ENCODE peak calls at places on chromosomes 7 and 10, in nine cellular contexts. H is fibroblast of lung, X is body of pancreas, O is GM23248, F is pancreas, R is neuronal stem cell, B is upper lobe of right lung, W is spleen, I is SK-N-SH. U is an unnamed sample.
A peak's percentile ranks its signal among the peaks of the same experiment; 100 is the strongest.

GRCh38 chr7:40623863-40624262 is 489.1 kb downstream of the SUGCT start:
- DNase-seq in I (no peak), R (no peak), B (no peak), F (no peak), O (no peak), H (no peak), X (no peak), W (no peak), U (no peak)

GRCh38 chr7:47577351-47577919 is 4.5 kb downstream of the TNS3 start:
- DNase-seq in W (peak; percentile 84), O (no peak), H (peak; percentile 62), R (no peak), B (no peak), X (no peak), F (no peak), I (no peak), U (no peak)

GRCh38 chr10:33422779-33423520 is 88.5 kb upstream of the NRP1 start:
- DNase-seq in W (no peak), R (no peak), F (peak; percentile 87), O (peak; percentile 34), H (peak; percentile 29), X (peak; percentile 93), B (no peak), I (no peak), U (peak; percentile 47)

GRCh38 chr10:78717200-78717599 is 351.6 kb upstream of the ZMIZ1 start:
- DNase-seq in I (no peak), H (peak; percentile 37), F (no peak), B (no peak), W (no peak), R (no peak), O (peak; percentile 90), X (peak; percentile 16), U (no peak)

GRCh38 chr10:114261116-114261515 is 22.1 kb downstream of the VWA2 start:
- DNase-seq in F (no peak), O (peak; percentile 45), B (no peak), W (no peak), X (no peak), R (no peak), I (no peak), H (peak; percentile 18), U (no peak)

GRCh38 chr10:116084166-116084565 is 188.8 kb downstream of the GFRA1 start:
- DNase-seq in X (no peak), R (no peak), H (no peak), B (no peak), W (no peak), F (no peak), I (no peak), O (peak; percentile 17), U (no peak)

GRCh38 chr10:62582804-62583208 is 208.6 kb downstream of the ZNF365 start:
- DNase-seq in I (no peak), R (no peak), F (peak; percentile 11), B (peak; percentile 64), X (peak; percentile 45), W (no peak), H (peak; percentile 93), O (peak; percentile 97), U (no peak)

GRCh38 chr7:135291809-135292253 is 58.2 kb downstream of the STRA8 start:
- DNase-seq in H (peak; percentile 7), I (no peak), F (no peak), W (no peak), X (no peak), R (no peak), B (no peak), O (peak; percentile 83), U (no peak)

GRCh38 chr7:132575987-132576722 is at the start of gene PLXNA4:
- DNase-seq in R (no peak), F (no peak), W (no peak), I (peak; percentile 73), H (peak; percentile 17), X (no peak), O (peak; percentile 29), B (no peak), U (no peak)

GRCh38 chr7:102115931-102116330 is 170.7 kb upstream of the SH2B2 start:
- DNase-seq in X (no peak), R (no peak), B (peak; percentile 53), H (no peak), W (peak; percentile 34), O (no peak), I (no peak), F (no peak), U (no peak)

GRCh38 chr7:38374507-38374906 is 101.1 kb upstream of the TARP start:
- DNase-seq in B (no peak), F (no peak), X (peak; percentile 40), O (peak; percentile 60), W (no peak), I (peak; percentile 59), R (no peak), H (peak; percentile 46), U (no peak)

DNA sequence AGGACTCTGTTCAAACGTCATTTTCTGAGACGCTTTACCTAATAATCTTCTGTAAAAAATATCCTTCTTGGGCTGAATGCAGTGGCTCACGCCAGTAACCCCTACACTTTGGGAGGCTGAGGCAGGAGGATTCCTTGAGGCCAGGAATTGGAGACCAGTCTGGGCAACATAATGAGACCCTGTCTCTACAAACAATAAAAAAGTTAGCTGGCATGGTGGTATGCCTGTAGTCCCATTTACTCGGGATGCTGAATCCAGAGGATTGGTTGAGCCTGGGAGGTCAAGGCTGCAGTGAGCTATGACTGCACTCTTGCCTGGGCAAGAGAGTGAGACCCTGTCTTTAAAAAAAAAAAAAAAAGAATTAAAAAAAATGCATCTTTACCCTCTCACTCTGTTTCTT is 5.1 kb downstream of the STAM start:
- DNase-seq in I (no peak), F (no peak), R (no peak), O (no peak), H (no peak), X (no peak), W (no peak), B (no peak), U (no peak)
- H3K4me1 ChIP-seq in I (peaks cover 27% of the 10 kb centered on the region), F (peaks cover 8% of the 10 kb centered on the region), R (peaks cover 9% of the 10 kb centered on the region), O (peaks cover 59% of the 10 kb centered on the region), H (peaks cover 3% of the 10 kb centered on the region), X (peaks cover 32% of the 10 kb centered on the region), W (peaks cover 44% of the 10 kb centered on the region), B (peaks cover 39% of the 10 kb centered on the region), U (peaks cover 5% of the 10 kb centered on the region)

GRCh38 chr10:121576139-121576538 is 22.1 kb downstream of the FGFR2 start:
- DNase-seq in H (no peak), F (no peak), R (no peak), X (no peak), W (no peak), B (no peak), I (no peak), O (no peak), U (no peak)

GRCh38 chr10:121570316-121570715 is 27.9 kb downstream of the FGFR2 start:
- DNase-seq in H (no peak), X (no peak), F (no peak), W (no peak), O (no peak), R (no peak), I (no peak), B (no peak), U (no peak)

GRCh38 chr10:121572857-121573540 is 25.2 kb downstream of the FGFR2 start:
- DNase-seq in X (no peak), F (no peak), I (no peak), R (no peak), B (no peak), O (no peak), H (no peak), W (no peak), U (peak; percentile 33)

GRCh38 chr10:121574519-121575170 is 23.6 kb downstream of the FGFR2 start:
- DNase-seq in B (no peak), I (no peak), F (no peak), W (no peak), O (no peak), X (no peak), H (no peak), R (no peak), U (no peak)

DNA sequence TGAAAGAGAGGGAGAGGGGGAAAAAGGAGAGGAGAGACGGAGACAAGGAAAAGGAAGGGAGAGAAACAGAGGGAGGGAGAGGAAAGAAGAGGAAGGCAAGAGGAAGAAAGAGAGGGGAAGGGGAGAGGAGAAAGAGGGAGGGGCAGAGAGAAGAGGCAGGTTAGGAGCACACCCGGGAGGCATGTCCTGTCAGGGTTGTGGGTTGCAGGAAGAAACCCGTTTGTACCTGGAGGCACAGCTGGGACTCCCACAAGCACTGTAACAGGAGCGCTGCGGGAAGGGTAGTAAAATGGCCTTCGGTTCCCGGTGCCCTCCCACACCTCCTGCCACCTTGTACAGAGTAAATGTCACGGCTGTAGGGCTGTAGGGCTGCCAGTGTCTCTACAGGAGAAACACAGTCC is 24.7 kb downstream of the FGFR2 start:
- DNase-seq in O (no peak), B (no peak), I (no peak), R (no peak), X (no peak), W (no peak), F (no peak), H (no peak), U (no peak)
- H3K9me3 ChIP-seq in O (no peaks in the 10 kb centered on the region), B (no peaks in the 10 kb centered on the region), I (no peaks in the 10 kb centered on the region), R (no peaks in the 10 kb centered on the region), X (no peaks in the 10 kb centered on the region), W (no peaks in the 10 kb centered on the region), F (no peaks in the 10 kb centered on the region), H (no peaks in the 10 kb centered on the region), U (no peaks in the 10 kb centered on the region)

GRCh38 chr10:53957401-53957800 is 843.6 kb downstream of the PCDH15 start:
- DNase-seq in O (no peak), H (peak; percentile 6), I (peak; percentile 34), W (no peak), R (no peak), F (no peak), X (no peak), B (no peak), U (no peak)

GRCh38 chr10:53952698-53953097 is 848.3 kb downstream of the PCDH15 start:
- DNase-seq in W (no peak), B (peak; percentile 57), R (no peak), H (no peak), O (no peak), I (no peak), X (no peak), F (no peak), U (no peak)

DNA sequence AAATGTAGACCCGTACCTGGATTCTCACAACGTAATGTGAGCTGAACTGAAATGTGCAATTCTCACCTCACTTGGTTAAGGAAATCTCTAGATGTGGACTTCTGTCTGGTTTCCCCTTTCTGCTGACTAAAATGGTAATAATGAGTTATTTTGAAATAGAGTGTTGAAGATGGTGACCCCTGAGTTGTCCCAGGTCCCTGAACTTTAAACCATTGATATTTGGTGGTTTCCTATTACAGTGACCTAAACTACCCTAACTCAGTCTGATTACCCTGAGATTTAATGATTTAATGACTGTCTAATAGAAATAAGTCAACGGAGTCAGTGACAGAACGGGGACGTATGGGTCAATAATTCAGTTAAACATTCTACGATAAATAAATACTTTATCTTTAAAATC is 845.9 kb downstream of the PCDH15 start:
- DNase-seq in W (no peak), H (no peak), O (no peak), B (no peak), R (no peak), I (no peak), F (no peak), X (no peak), U (no peak)
- H3K4me3 ChIP-seq in W (no peak overlapping the region), H (no peak overlapping the region), O (no peak overlapping the region), B (no peak overlapping the region), R (no peak overlapping the region), I (no peak overlapping the region), F (no peak overlapping the region), X (no peak overlapping the region), U (no peak overlapping the region)

DNA sequence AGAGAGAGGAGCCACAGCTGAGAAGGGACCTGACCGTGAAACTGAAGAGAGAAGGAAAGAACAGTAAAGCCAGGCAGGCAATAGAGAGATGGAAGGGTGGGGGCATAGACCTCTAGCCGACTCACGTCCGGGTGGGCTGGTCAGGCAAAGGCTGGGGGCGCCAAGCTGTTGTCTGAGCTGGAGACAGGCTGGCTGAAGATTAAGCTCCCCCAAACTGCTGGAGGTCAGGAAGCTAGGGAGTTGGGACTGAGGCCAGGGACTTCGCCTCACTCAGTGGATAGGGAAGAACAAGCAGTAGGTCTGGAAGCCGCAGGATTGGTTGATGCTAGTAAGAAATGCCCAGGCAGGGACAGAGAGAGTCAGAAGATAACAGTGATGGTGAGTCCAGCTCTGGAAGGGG is 5.3 kb downstream of the PITX3 start:
- DNase-seq in H (no peak), X (no peak), I (peak; percentile 12), B (no peak), R (no peak), O (no peak), W (no peak), F (no peak), U (no peak)
- H3K4me1 ChIP-seq in H (peaks cover under 1% of the 10 kb centered on the region), X (peaks cover 15% of the 10 kb centered on the region), I (no peaks in the 10 kb centered on the region), B (peaks cover 18% of the 10 kb centered on the region), R (peaks cover 11% of the 10 kb centered on the region), O (no peaks in the 10 kb centered on the region), W (peaks cover 22% of the 10 kb centered on the region), F (no peaks in the 10 kb centered on the region), U (peaks cover 3% of the 10 kb centered on the region)

U was measured in small intestine.